ENCODE peak calls at places on chromosomes 11 and 22, in seven cellular contexts. D is SK-N-DZ; Q is sigmoid colon; A is pancreas; Y is activated CD8-positive, alpha-beta memory T cell treated with anti-CD3 and anti-CD28 coated beads, Interleukin-2, amount 50 U/mL, for 48 hours; N is activated naive CD8-positive, alpha-beta T cell treated with anti-CD3 and anti-CD28 coated beads, Interleukin-2, amount 50 U/mL, for 24 hours; L is HFF-Myc. O is an unnamed sample.

GRCh38 chr11:61332266-61332822 is 561 bp downstream of the DDB1 start:
- DNase-seq in Q (no peak), Y (peak), A (no peak), N (no peak), D (no peak), L (no peak), O (no peak)

GRCh38 chr22:19764636-19765476 is 4.3 kb downstream of the TBX1 start:
- DNase-seq in L (no peak), Y (no peak), Q (no peak), N (no peak), A (no peak), D (no peak), O (no peak)

GRCh38 chr11:36073411-36074203 is 129.7 kb downstream of the LDLRAD3 start:
- DNase-seq in L (peak), A (no peak), D (peak), Y (no peak), N (no peak), Q (no peak), O (peak)

GRCh38 chr11:68199295-68199987 is 13.7 kb downstream of the KMT5B start:
- DNase-seq in A (no peak), D (no peak), Y (no peak), N (no peak), Q (no peak), L (no peak), O (no peak)

GRCh38 chr11:71154406-71154805 is 98.0 kb downstream of the SHANK2 start:
- DNase-seq in N (no peak), Y (no peak), Q (no peak), L (no peak), D (no peak), A (no peak), O (no peak)

GRCh38 chr11:3121931-3122774 is 43.0 kb downstream of the OSBPL5 start:
- DNase-seq in Y (no peak), D (no peak), L (no peak), N (no peak), Q (peak), A (no peak), O (no peak)

GRCh38 chr11:134623711-134624110 is 211.7 kb upstream of the B3GAT1 start:
- DNase-seq in L (no peak), D (no peak), A (no peak), Q (no peak), N (no peak), Y (no peak), O (no peak)

GRCh38 chr22:29555065-29555644 is 1.6 kb upstream of the THOC5 start:
- DNase-seq in A (no peak), D (no peak), N (no peak), Q (no peak), L (no peak), Y (no peak), O (no peak)

GRCh38 chr11:14967581-14968214 is 4.5 kb downstream of the CALCA start:
- DNase-seq in Y (no peak), N (no peak), A (no peak), L (no peak), D (no peak), Q (no peak), O (no peak)

GRCh38 chr11:90747057-90747456 is 524.2 kb upstream of the CHORDC1 start:
- DNase-seq in Y (no peak), L (no peak), N (no peak), D (no peak), Q (no peak), A (no peak), O (no peak)

GRCh38 chr11:133343951-133344350 is 188.3 kb downstream of the OPCML start:
- DNase-seq in D (no peak), Y (no peak), N (no peak), A (no peak), Q (no peak), L (no peak), O (no peak)

GRCh38 chr11:65066805-65067291 is 8.5 kb upstream of the NAALADL1 start:
- DNase-seq in N (no peak), D (peak), A (no peak), Y (no peak), L (no peak), Q (no peak), O (no peak)

GRCh38 chr11:100434821-100435641 is 252.1 kb upstream of the ARHGAP42 start:
- DNase-seq in Q (no peak), L (no peak), Y (no peak), D (no peak), N (no peak), A (no peak), O (no peak)

GRCh38 chr11:47566166-47566546 is 757 bp downstream of the PTPMT1 start:
- DNase-seq in D (no peak), L (no peak), Y (peak), A (no peak), N (no peak), Q (no peak), O (no peak)

GRCh38 chr11:91244921-91245320 is 979.7 kb upstream of the FAT3 start:
- DNase-seq in L (no peak), Y (no peak), Q (no peak), N (no peak), D (peak), A (no peak), O (no peak)

GRCh38 chr11:313304-313786 is 495 bp upstream of the IFITM1 start:
- DNase-seq in A (no peak), Q (no peak), L (no peak), Y (no peak), D (no peak), N (no peak), O (no peak)

GRCh38 chr11:57758174-57758573 is 3.4 kb upstream of the CTNND1 start:
- DNase-seq in D (no peak), L (no peak), Q (no peak), A (no peak), N (no peak), Y (no peak), O (no peak)

GRCh38 chr11:130485983-130486970 is 37.8 kb downstream of the ADAMTS15 start:
- DNase-seq in A (no peak), L (no peak), D (no peak), Y (no peak), N (no peak), Q (no peak), O (no peak)

GRCh38 chr11:15938983-15939382 is 417.4 kb downstream of the SOX6 start:
- DNase-seq in D (no peak), Q (no peak), L (no peak), N (no peak), A (no peak), Y (no peak), O (no peak)

GRCh38 chr11:40274017-40274416 is 1185.4 kb downstream of the LRRC4C start:
- DNase-seq in N (no peak), Q (no peak), D (no peak), L (no peak), Y (no peak), A (no peak), O (no peak)

GRCh38 chr11:3104961-3105790 is 48.0 kb upstream of the CARS1 start:
- DNase-seq in N (no peak), L (no peak), Q (peak), D (no peak), A (no peak), Y (peak), O (no peak)

O was measured in AG04450.